ENCODE peak calls at places on chromosomes 3 and 15, in seven cellular contexts. C is colonic mucosa, J is right atrium auricular region, X is hepatocyte, D is pancreas, N is PC-3, K is spleen. Y is an unnamed sample.

GRCh38 chr15:80743189-80743833 is 35.9 kb upstream of the CEMIP start:
- DNase-seq in C (peak; percentile 47), J (no peak), X (peak; percentile 30), D (no peak), N (peak; percentile 86), K (no peak), Y (no peak)

GRCh38 chr3:151925876-151926275 is 52.4 kb downstream of the SUCNR1 start:
- DNase-seq in C (no peak), J (no peak), X (no peak), D (no peak), N (peak; percentile 89), K (no peak), Y (no peak)

GRCh38 chr15:60091150-60091549 is 87.0 kb downstream of the FOXB1 start:
- DNase-seq in C (no peak), J (no peak), X (peak; percentile 67), D (no peak), N (peak; percentile 95), K (no peak), Y (peak; percentile 29)

GRCh38 chr15:24916305-24917009 is 38.3 kb upstream of the SNRPN start:
- DNase-seq in C (no peak), J (no peak), X (no peak), D (no peak), N (no peak), K (no peak), Y (no peak)

GRCh38 chr15:81052046-81052445 is 51.3 kb downstream of the TLNRD1 start:
- DNase-seq in C (no peak), J (no peak), X (no peak), D (no peak), N (no peak), K (no peak), Y (no peak)

GRCh38 chr3:44576661-44577060 is 8.1 kb upstream of the ZNF660 start:
- DNase-seq in C (no peak), J (no peak), X (no peak), D (no peak), N (no peak), K (no peak), Y (no peak)

GRCh38 chr15:29596266-29596665 is 226.0 kb downstream of the TJP1 start:
- DNase-seq in C (no peak), J (no peak), X (peak; percentile 10), D (no peak), N (peak; percentile 52), K (no peak), Y (peak; percentile 6)

GRCh38 chr3:142971431-142971830 is 8.0 kb upstream of the PAQR9 start:
- DNase-seq in C (no peak), J (no peak), X (no peak), D (no peak), N (no peak), K (no peak), Y (no peak)

GRCh38 chr15:58748040-58748786 is 1.3 kb downstream of the ADAM10 start:
- DNase-seq in C (peak; percentile 31), J (no peak), X (peak; percentile 16), D (no peak), N (no peak), K (no peak), Y (no peak)

GRCh38 chr3:49110780-49111179 is 6.2 kb upstream of the QARS1 start:
- DNase-seq in C (no peak), J (no peak), X (no peak), D (no peak), N (no peak), K (no peak), Y (no peak)

GRCh38 chr3:149967067-149967685 is 3.5 kb downstream of the PFN2 start:
- DNase-seq in C (no peak), J (no peak), X (peak; percentile 46), D (no peak), N (peak; percentile 84), K (no peak), Y (no peak)

GRCh38 chr3:186614266-186614596 is 1.4 kb downstream of the AHSG start:
- DNase-seq in C (no peak), J (no peak), X (no peak), D (no peak), N (no peak), K (no peak), Y (no peak)

GRCh38 chr3:112635674-112636073 is 5.3 kb downstream of the CCDC80 start:
- DNase-seq in C (peak; percentile 30), J (no peak), X (peak; percentile 59), D (no peak), N (no peak), K (no peak), Y (peak; percentile 45)

GRCh38 chr3:14377838-14378169 is 24.6 kb upstream of the SLC6A6 start:
- DNase-seq in C (no peak), J (no peak), X (no peak), D (no peak), N (no peak), K (peak; percentile 87), Y (no peak)

GRCh38 chr3:32869513-32870047 is 51.8 kb downstream of the TRIM71 start:
- DNase-seq in C (no peak), J (no peak), X (no peak), D (no peak), N (no peak), K (no peak), Y (no peak)

GRCh38 chr15:78804391-78804792 is 6.9 kb downstream of the ADAMTS7 start:
- DNase-seq in C (no peak), J (no peak), X (no peak), D (no peak), N (no peak), K (no peak), Y (peak; percentile 60)

GRCh38 chr3:82883072-82883471 is 1121.6 kb upstream of the GBE1 start:
- DNase-seq in C (no peak), J (no peak), X (no peak), D (no peak), N (no peak), K (no peak), Y (no peak)

GRCh38 chr3:184549793-184550585 is 11.6 kb upstream of the EPHB3 start:
- DNase-seq in C (no peak), J (no peak), X (no peak), D (peak; percentile 29), N (no peak), K (peak; percentile 45), Y (peak; percentile 87)

GRCh38 chr15:100529556-100529955 is 806 bp upstream of the CERS3 start:
- DNase-seq in C (no peak), J (no peak), X (no peak), D (no peak), N (no peak), K (no peak), Y (no peak)

GRCh38 chr15:40064231-40064894 is 25.4 kb upstream of the SRP14 start:
- DNase-seq in C (no peak), J (no peak), X (no peak), D (no peak), N (peak; percentile 92), K (peak; percentile 70), Y (no peak)

GRCh38 chr3:5063724-5064123 is 58.4 kb upstream of the ARL8B start:
- DNase-seq in C (no peak), J (no peak), X (no peak), D (no peak), N (no peak), K (no peak), Y (no peak)

GRCh38 chr3:178083906-178084823 is 452.1 kb upstream of the KCNMB2 start:
- DNase-seq in C (no peak), J (no peak), X (peak; percentile 11), D (no peak), N (peak; percentile 54), K (no peak), Y (peak; percentile 18)

GRCh38 chr3:39144748-39145380 is 8.5 kb downstream of the CSRNP1 start:
- DNase-seq in C (no peak), J (no peak), X (no peak), D (no peak), N (no peak), K (peak; percentile 75), Y (no peak)

GRCh38 chr15:33955945-33956344 is 12.4 kb upstream of the CHRM5 start:
- DNase-seq in C (no peak), J (no peak), X (no peak), D (no peak), N (no peak), K (no peak), Y (no peak)

GRCh38 chr15:91132079-91132478 is 32.0 kb downstream of the SV2B start:
- DNase-seq in C (no peak), J (no peak), X (no peak), D (no peak), N (no peak), K (no peak), Y (no peak)

GRCh38 chr3:17974206-17974841 is 231.9 kb upstream of the TBC1D5 start:
- DNase-seq in C (no peak), J (no peak), X (no peak), D (no peak), N (peak; percentile 37), K (no peak), Y (no peak)
- TF ChIP-seq CTCF in C (no peak), J (no peak), X (peak; percentile 37), D (no peak), N (peak; percentile 58), K (no peak), Y (no peak)

GRCh38 chr15:89114974-89115373 is 26.7 kb downstream of the ABHD2 start:
- DNase-seq in C (no peak), J (no peak), X (no peak), D (no peak), N (peak; percentile 46), K (no peak), Y (peak; percentile 44)
- H3K4me1 ChIP-seq in C (peaks cover 20% of the 10 kb centered on the region), J (peaks cover 91% of the 10 kb centered on the region), X (peaks cover 61% of the 10 kb centered on the region), D (peaks cover 68% of the 10 kb centered on the region), N (peaks cover 49% of the 10 kb centered on the region), K (peaks cover 3% of the 10 kb centered on the region), Y (peaks cover 16% of the 10 kb centered on the region)

GRCh38 chr3:115436767-115437301 is 186.5 kb upstream of the GAP43 start:
- DNase-seq in C (no peak), J (no peak), X (peak; percentile 34), D (no peak), N (peak; percentile 80), K (no peak), Y (no peak)
- TF ChIP-seq CTCF in C (no peak), J (peak; percentile 23), X (no peak), D (no peak), N (peak; percentile 55), K (no peak), Y (no peak)

DNA sequence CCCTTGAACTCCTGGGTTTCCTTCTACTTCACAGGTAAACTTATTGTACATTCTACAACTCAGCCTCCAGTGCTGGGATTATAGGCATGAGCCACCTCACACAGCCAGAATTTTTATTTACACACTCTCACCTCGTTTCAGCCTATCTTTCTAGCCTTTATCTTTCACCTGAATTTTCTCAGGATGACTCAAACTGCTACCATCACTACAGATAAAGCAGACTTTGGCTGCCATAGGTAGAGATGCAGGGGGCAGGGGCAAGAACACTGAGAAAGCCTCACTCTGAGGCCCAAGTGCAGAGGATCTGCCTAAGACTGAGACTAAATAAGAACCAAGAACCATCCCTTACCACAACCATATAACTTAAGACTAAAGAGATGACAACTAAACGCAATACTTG is 59.0 kb downstream of the ETFA start:
- DNase-seq in C (no peak), J (no peak), X (peak; percentile 26), D (no peak), N (peak; percentile 41), K (no peak), Y (no peak)
- H3K4me1 ChIP-seq in C (no peaks in the 10 kb centered on the region), J (no peaks in the 10 kb centered on the region), X (no peaks in the 10 kb centered on the region), D (no peaks in the 10 kb centered on the region), N (peaks cover 8% of the 10 kb centered on the region), K (no peaks in the 10 kb centered on the region), Y (no peaks in the 10 kb centered on the region)

GRCh38 chr3:64244011-64244942 is 19.0 kb upstream of the PRICKLE2 start:
- DNase-seq in C (no peak), J (no peak), X (no peak), D (no peak), N (peak; percentile 40), K (no peak), Y (no peak)
- TF ChIP-seq CTCF in C (peak; percentile 14), J (no peak), X (no peak), D (no peak), N (peak; percentile 59), K (no peak), Y (peak; percentile 29)